ENCODE peak calls at places on chromosomes 3 and 15, in seven cellular contexts. O is HepG2, V is GM12878, E is H1, R is HCT116, F is K562, Z is SK-N-SH. S is an unnamed sample.

GRCh38 chr15:68106656-68107055 is 52.5 kb downstream of the PIAS1 start:
- DNase-seq in F (no peak), E (no peak), Z (no peak), R (no peak), O (peak; percentile 9), V (no peak), S (no peak)

GRCh38 chr3:146134348-146135117 is 26.5 kb downstream of the PLOD2 start:
- DNase-seq in E (no peak), F (no peak), V (no peak), O (peak; percentile 36), Z (no peak), R (no peak), S (no peak)

GRCh38 chr3:149638401-149639092 is 19.3 kb downstream of the WWTR1 start:
- DNase-seq in O (no peak), R (no peak), Z (no peak), V (no peak), E (no peak), F (no peak), S (no peak)

GRCh38 chr3:192156382-192156781 is 571.0 kb downstream of the FGF12 start:
- DNase-seq in F (no peak), E (no peak), Z (no peak), R (no peak), O (peak; percentile 50), V (no peak), S (no peak)

GRCh38 chr3:100106094-100106493 is 8.2 kb downstream of the FILIP1L start:
- DNase-seq in R (no peak), O (no peak), Z (no peak), V (no peak), F (no peak), E (no peak), S (no peak)

GRCh38 chr3:173584093-173584833 is 186.7 kb downstream of the NLGN1 start:
- DNase-seq in F (peak; percentile 28), R (peak; percentile 3), O (no peak), V (no peak), E (peak; percentile 76), Z (peak; percentile 57), S (peak; percentile 8)

GRCh38 chr3:65245133-65246076 is 557.6 kb upstream of the ADAMTS9 start:
- DNase-seq in R (no peak), F (no peak), V (no peak), Z (no peak), O (no peak), E (no peak), S (no peak)

GRCh38 chr15:70474367-70474681 is 289.0 kb downstream of the UACA start:
- DNase-seq in O (no peak), E (no peak), Z (no peak), V (no peak), F (no peak), R (no peak), S (no peak)

GRCh38 chr15:45637552-45638033 is 2.8 kb downstream of the SQOR start:
- DNase-seq in F (no peak), O (peak; percentile 80), Z (no peak), R (no peak), V (peak; percentile 85), E (no peak), S (no peak)

GRCh38 chr15:69723404-69724097 is 270.9 kb downstream of the RPLP1 start:
- DNase-seq in V (no peak), F (no peak), E (peak; percentile 48), O (no peak), Z (peak; percentile 49), R (no peak), S (no peak)

GRCh38 chr15:94760348-94760747 is 529.0 kb downstream of the MCTP2 start:
- DNase-seq in F (no peak), R (no peak), O (no peak), V (no peak), E (no peak), Z (no peak), S (no peak)

GRCh38 chr3:13543251-13543650 is 5.7 kb upstream of the FBLN2 start:
- DNase-seq in E (no peak), Z (no peak), O (no peak), R (no peak), V (no peak), F (no peak), S (no peak)

GRCh38 chr3:51622402-51622801 is 48.6 kb upstream of the TEX264 start:
- DNase-seq in F (no peak), R (no peak), Z (no peak), O (no peak), E (no peak), V (no peak), S (no peak)

GRCh38 chr3:59821274-59821673 is 771.4 kb upstream of the CFAP20DC start:
- DNase-seq in O (no peak), V (no peak), R (no peak), E (no peak), F (no peak), Z (no peak), S (no peak)

GRCh38 chr3:42301446-42302175 is 35.6 kb upstream of the CCK start:
- DNase-seq in Z (no peak), F (no peak), E (no peak), O (no peak), R (no peak), V (no peak), S (no peak)

GRCh38 chr3:122977645-122978466 is 49.7 kb downstream of the SEMA5B start:
- DNase-seq in O (peak; percentile 73), E (no peak), Z (peak; percentile 63), R (no peak), V (no peak), F (no peak), S (no peak)

GRCh38 chr3:151460774-151461450 is at the start of gene IGSF10:
- DNase-seq in O (no peak), R (no peak), V (no peak), E (peak; percentile 69), F (peak; percentile 11), Z (peak; percentile 32), S (no peak)

GRCh38 chr15:101107101-101107500 is 144.7 kb downstream of the CHSY1 start:
- DNase-seq in O (no peak), Z (no peak), V (no peak), R (no peak), F (no peak), E (no peak), S (no peak)
- H3K4me1 ChIP-seq in O (peaks cover 16% of the 10 kb centered on the region), Z (peaks cover 10% of the 10 kb centered on the region), V (no peaks in the 10 kb centered on the region), R (peaks cover 13% of the 10 kb centered on the region), F (peaks cover 20% of the 10 kb centered on the region), E (peaks cover 3% of the 10 kb centered on the region), S (peaks cover 8% of the 10 kb centered on the region)

DNA sequence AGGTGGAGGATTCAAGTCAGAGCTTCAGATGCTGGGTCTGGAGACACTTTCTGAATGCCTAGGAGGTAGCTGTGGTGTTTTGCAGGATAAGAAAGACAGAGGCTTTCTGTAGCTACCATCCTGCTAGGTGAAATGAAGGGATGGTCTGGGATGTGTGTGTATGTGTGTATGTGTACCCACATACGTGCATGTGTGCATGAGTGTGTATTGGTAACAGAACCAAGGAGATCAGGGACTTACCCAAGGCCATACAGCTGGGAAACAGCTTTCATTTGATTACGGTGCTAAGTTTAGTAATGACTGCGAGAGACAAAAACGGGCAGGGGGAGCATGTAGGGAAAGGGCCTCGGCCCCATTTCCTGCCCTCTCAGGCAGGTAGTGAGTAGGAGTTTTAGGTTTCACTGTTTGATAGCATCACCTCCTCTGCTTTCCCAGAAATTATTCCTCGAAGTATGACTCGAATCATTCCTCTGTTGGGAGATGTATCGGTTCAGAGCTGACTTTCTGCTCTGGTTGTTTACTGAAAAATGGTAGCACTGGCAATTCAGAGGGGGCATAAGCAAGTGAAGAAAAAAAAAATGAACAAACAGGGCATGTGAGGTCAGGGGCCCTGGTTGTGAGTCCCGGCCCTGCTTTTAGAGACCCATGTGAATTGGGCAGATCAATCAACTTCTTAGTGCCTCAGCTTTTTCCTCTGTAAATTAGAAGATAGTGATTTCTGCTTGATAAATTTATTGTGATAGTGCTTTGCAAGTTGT is 130.7 kb downstream of the LPP start:
- DNase-seq in V (no peak), R (no peak), F (no peak), O (no peak), Z (no peak), E (no peak), S (no peak)
- TF ChIP-seq SIN3A in V (no peak), R (no peak), F (no peak), O (no peak), Z (no peak), E (no peak), S (no peak)

DNA sequence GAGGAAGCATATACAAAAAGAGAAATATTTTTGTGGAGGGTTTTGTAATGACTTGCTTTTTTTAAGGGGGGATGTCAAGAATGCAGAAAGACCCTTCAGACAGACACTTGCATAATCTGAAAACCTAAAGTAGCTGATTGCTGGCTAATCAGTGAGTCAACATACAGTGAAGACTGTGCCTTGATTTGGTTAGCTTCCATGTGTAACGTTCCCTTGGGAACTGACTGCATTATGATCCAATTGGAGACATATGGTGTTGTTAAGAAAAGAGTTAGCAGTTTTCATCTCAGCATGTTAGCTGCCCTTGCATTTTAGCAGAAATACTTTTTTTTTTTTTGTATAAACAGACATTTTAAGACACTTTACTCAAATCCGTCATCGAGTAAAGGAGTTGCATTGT is 483.2 kb downstream of the RBMS3 start:
- DNase-seq in O (no peak), E (no peak), R (no peak), Z (no peak), F (no peak), V (no peak), S (no peak)
- H3K4me3 ChIP-seq in O (no peak overlapping the region), E (no peak overlapping the region), R (no peak overlapping the region), Z (no peak overlapping the region), F (no peak overlapping the region), V (no peak overlapping the region), S (no peak overlapping the region)

GRCh38 chr3:125146601-125147490 is 65.7 kb downstream of the SLC12A8 start:
- DNase-seq in R (no peak), E (no peak), Z (no peak), V (no peak), O (no peak), F (no peak), S (no peak)
- H3K4me1 ChIP-seq in R (no peaks in the 10 kb centered on the region), E (peaks cover 28% of the 10 kb centered on the region), Z (peaks cover 14% of the 10 kb centered on the region), V (peaks cover 78% of the 10 kb centered on the region), O (peaks cover 20% of the 10 kb centered on the region), F (peaks cover 3% of the 10 kb centered on the region), S (peaks cover 12% of the 10 kb centered on the region)

DNA sequence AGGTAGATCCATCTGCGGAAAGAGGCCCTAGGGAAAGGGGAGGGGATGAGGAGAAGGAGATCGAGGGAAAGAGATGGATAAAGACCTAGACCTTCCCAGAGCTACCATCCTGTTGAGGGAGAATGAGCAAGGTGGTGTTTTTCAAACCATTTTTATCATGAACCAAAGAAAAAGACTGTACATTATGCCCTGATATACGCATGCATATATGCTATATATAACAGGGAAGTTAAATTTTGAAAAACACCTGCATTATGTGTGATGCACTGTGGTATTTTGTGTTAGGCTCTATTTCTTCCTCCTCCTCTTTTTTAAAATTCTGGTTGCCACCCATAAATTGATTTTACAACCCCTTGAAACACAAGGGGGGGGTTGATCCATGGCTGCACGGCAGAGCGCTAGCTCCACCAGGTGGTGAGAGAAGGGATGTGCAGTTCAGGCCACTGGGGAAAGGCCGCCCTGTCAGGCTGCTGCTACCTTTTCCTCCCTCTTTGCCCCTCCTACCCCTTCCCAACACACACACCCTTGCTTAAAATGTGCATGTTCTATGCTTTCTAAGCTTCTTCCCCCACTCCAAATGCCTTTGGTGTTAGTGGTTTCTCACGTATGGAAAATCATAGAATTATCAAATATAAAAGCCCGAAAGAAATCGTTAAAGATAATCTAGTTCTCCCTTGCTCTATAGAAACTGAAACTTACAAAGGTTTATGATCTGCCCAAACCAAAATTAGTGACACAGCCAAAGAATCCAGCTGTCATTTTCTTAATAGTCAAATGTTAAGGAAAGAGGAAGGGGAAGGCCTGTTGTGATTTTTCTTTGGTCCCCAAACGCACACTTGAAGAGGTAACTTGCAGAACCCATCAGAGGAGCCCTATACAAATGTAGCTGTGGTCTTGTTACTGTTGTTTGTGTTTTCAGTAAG is 262.0 kb upstream of the UMPS start:
- DNase-seq in R (peak; percentile 26), V (no peak), Z (peak; percentile 78), F (peak; percentile 74), O (peak; percentile 20), E (peak; percentile 84), S (peak; percentile 33)
- TF ChIP-seq SIN3A in R (no peak), V (no peak), Z (no peak), F (no peak), O (no peak), E (no peak), S (no peak)